ENCODE peak calls at places on chromosomes 6 and 20, in five cellular contexts. Q is NCI-H510A; C is activated naive CD4-positive, alpha-beta T cell treated with anti-CD3 and anti-CD28 coated beads, Interleukin-2, amount 10 ng/mL, durations not matched to agents 7 days and 5 days; H is progenitor cell of endocrine pancreas; X is left lung. S is an unnamed sample.
A peak's percentile ranks its signal among the peaks of the same experiment; 100 is the strongest.

GRCh38 chr20:33703498-33704137 is 16.5 kb downstream of the PXMP4 start:
- DNase-seq in Q (no peak), C (no peak), H (no peak), X (no peak), S (no peak)

GRCh38 chr6:99590728-99591672 is 15.6 kb upstream of the PRDM13 start:
- DNase-seq in Q (no peak), C (no peak), H (no peak), X (peak; percentile 47), S (no peak)

GRCh38 chr20:44362466-44362940 is 7.0 kb downstream of the HNF4A start:
- DNase-seq in Q (no peak), C (no peak), H (no peak), X (no peak), S (no peak)

GRCh38 chr6:39381535-39382140 is 59.1 kb upstream of the KCNK16 start:
- DNase-seq in Q (no peak), C (no peak), H (no peak), X (no peak), S (no peak)

GRCh38 chr20:9609892-9610502 is 95.6 kb downstream of the LAMP5 start:
- DNase-seq in Q (peak; percentile 8), C (peak; percentile 67), H (peak; percentile 43), X (no peak), S (no peak)

GRCh38 chr6:75516757-75517156 is 23.2 kb upstream of the FILIP1 start:
- DNase-seq in Q (no peak), C (no peak), H (no peak), X (no peak), S (no peak)

GRCh38 chr6:84671188-84671587 is 93.2 kb downstream of the TBX18 start:
- DNase-seq in Q (no peak), C (no peak), H (no peak), X (no peak), S (no peak)

GRCh38 chr6:87430499-87430898 is 22.7 kb downstream of the CFAP206 start:
- DNase-seq in Q (no peak), C (no peak), H (no peak), X (no peak), S (no peak)

GRCh38 chr6:42960243-42961019 is at the start of gene GNMT:
- DNase-seq in Q (peak; percentile 75), C (peak; percentile 67), H (peak; percentile 64), X (peak; percentile 79), S (peak; percentile 80)

GRCh38 chr6:159254186-159254585 is 85.0 kb downstream of the FNDC1 start:
- DNase-seq in Q (no peak), C (no peak), H (no peak), X (no peak), S (no peak)

GRCh38 chr20:36493013-36493800 is 48.1 kb upstream of the MYL9 start:
- DNase-seq in Q (no peak), C (peak; percentile 33), H (no peak), X (no peak), S (no peak)

GRCh38 chr6:1884313-1884712 is 274.6 kb downstream of the FOXC1 start:
- DNase-seq in Q (no peak), C (no peak), H (no peak), X (no peak), S (no peak)

GRCh38 chr6:113630738-113631535 is 226.2 kb upstream of the MARCKS start:
- DNase-seq in Q (no peak), C (no peak), H (no peak), X (peak; percentile 35), S (peak; percentile 69)

GRCh38 chr6:168147205-168147738 is 68.3 kb upstream of the FRMD1 start:
- DNase-seq in Q (peak; percentile 50), C (no peak), H (no peak), X (no peak), S (no peak)

S was measured in activated effector memory CD4-positive, alpha-beta T cell treated with anti-CD3 and anti-CD28 coated beads, Interleukin-2, amount 50 U/mL, for 16 hours.